ENCODE peak calls at places on chromosomes 13 and 19, in seven cellular contexts. P is stimulated activated CD4-positive, alpha-beta T cell treated with anti-CD3 and anti-CD28 coated beads, Interleukin-4, amount 100 ng/mL, for 1 hour; T is COR-L47; Y is brain microvascular endothelial cell; R is nephron progenitor cell; A is activated gamma-delta T cell treated with anti-CD3 and anti-CD28 coated beads, Interleukin-2, amount 50 U/mL, for 16 hours; H is NCI-H2081. I is an unnamed sample.

GRCh38 chr19:57803594-57804325 is 11.0 kb downstream of the ZNF552 start:
- DNase-seq in P (no peak), T (no peak), Y (peak), R (peak), A (no peak), H (no peak), I (no peak)

GRCh38 chr19:38869836-38870607 is 8.1 kb downstream of the RINL start:
- DNase-seq in P (peak), T (no peak), Y (peak), R (peak), A (peak), H (peak), I (no peak)

GRCh38 chr13:102401305-102401704 is 543 bp downstream of the FGF14 start:
- DNase-seq in P (no peak), T (no peak), Y (no peak), R (no peak), A (no peak), H (no peak), I (no peak)

GRCh38 chr19:49520705-49521319 is 7.0 kb upstream of the RCN3 start:
- DNase-seq in P (no peak), T (no peak), Y (no peak), R (no peak), A (no peak), H (no peak), I (no peak)

GRCh38 chr13:65907656-65908441 is 1322.3 kb downstream of the PCDH9 start:
- DNase-seq in P (no peak), T (no peak), Y (peak), R (no peak), A (no peak), H (no peak), I (no peak)

GRCh38 chr13:40666905-40667621 is 622 bp upstream of the FOXO1 start:
- DNase-seq in P (peak), T (no peak), Y (no peak), R (peak), A (no peak), H (no peak), I (no peak)

GRCh38 chr13:25971499-25972145 is 80.2 kb downstream of the SHISA2 start:
- DNase-seq in P (no peak), T (no peak), Y (no peak), R (no peak), A (peak), H (peak), I (no peak)

GRCh38 chr19:2579678-2580280 is 103.9 kb downstream of the GADD45B start:
- DNase-seq in P (no peak), T (no peak), Y (no peak), R (no peak), A (no peak), H (no peak), I (no peak)

GRCh38 chr13:114151565-114152284 is 19.3 kb upstream of the RASA3 start:
- DNase-seq in P (peak), T (peak), Y (no peak), R (no peak), A (no peak), H (peak), I (no peak)

GRCh38 chr13:59157181-59157580 is 1006.5 kb downstream of the DIAPH3 start:
- DNase-seq in P (no peak), T (no peak), Y (no peak), R (no peak), A (no peak), H (no peak), I (no peak)

GRCh38 chr19:355134-355533 is 10.5 kb upstream of the MIER2 start:
- DNase-seq in P (no peak), T (no peak), Y (no peak), R (no peak), A (no peak), H (no peak), I (no peak)

GRCh38 chr19:50189326-50189725 is 14.1 kb upstream of the MYH14 start:
- DNase-seq in P (no peak), T (no peak), Y (no peak), R (no peak), A (no peak), H (no peak), I (no peak)

GRCh38 chr13:79776538-79776937 is 295.6 kb downstream of the NDFIP2 start:
- DNase-seq in P (no peak), T (no peak), Y (no peak), R (no peak), A (no peak), H (peak), I (no peak)

GRCh38 chr13:112657850-112658445 is 31.9 kb upstream of the ATP11A start:
- DNase-seq in P (no peak), T (no peak), Y (peak), R (no peak), A (no peak), H (no peak), I (no peak)

GRCh38 chr19:47369923-47370625 is 21.0 kb downstream of the DHX34 start:
- DNase-seq in P (no peak), T (no peak), Y (peak), R (no peak), A (no peak), H (no peak), I (no peak)

GRCh38 chr19:35228177-35228930 is at the start of gene FAM187B:
- DNase-seq in P (no peak), T (no peak), Y (no peak), R (no peak), A (no peak), H (no peak), I (no peak)

GRCh38 chr13:112972867-112973576 is 4.0 kb downstream of the MCF2L start:
- DNase-seq in P (no peak), T (peak), Y (no peak), R (no peak), A (no peak), H (no peak), I (no peak)

GRCh38 chr13:36549771-36550170 is 117.5 kb downstream of the CCNA1 start:
- DNase-seq in P (no peak), T (peak), Y (no peak), R (peak), A (no peak), H (peak), I (no peak)

GRCh38 chr13:110832531-110832930 is 82.3 kb downstream of the ANKRD10 start:
- DNase-seq in P (no peak), T (no peak), Y (no peak), R (no peak), A (no peak), H (no peak), I (no peak)

GRCh38 chr13:80618777-80619176 is 277.9 kb upstream of the SPRY2 start:
- DNase-seq in P (no peak), T (no peak), Y (no peak), R (no peak), A (no peak), H (no peak), I (no peak)

GRCh38 chr13:75454497-75454896 is 27.5 kb downstream of the TBC1D4 start:
- DNase-seq in P (no peak), T (no peak), Y (no peak), R (no peak), A (no peak), H (no peak), I (no peak)

GRCh38 chr19:4908311-4908710 is 990 bp upstream of the UHRF1 start:
- DNase-seq in P (no peak), T (no peak), Y (no peak), R (peak), A (no peak), H (no peak), I (no peak)

GRCh38 chr19:1799695-1800342 is 12.3 kb downstream of the ATP8B3 start:
- DNase-seq in P (no peak), T (no peak), Y (no peak), R (no peak), A (no peak), H (no peak), I (no peak)

GRCh38 chr13:60696602-60697001 is 299.6 kb downstream of the TDRD3 start:
- DNase-seq in P (no peak), T (no peak), Y (no peak), R (no peak), A (no peak), H (no peak), I (no peak)

GRCh38 chr19:49574206-49574755 is 6.1 kb downstream of the NOSIP start:
- DNase-seq in P (no peak), T (no peak), Y (no peak), R (no peak), A (no peak), H (no peak), I (no peak)

GRCh38 chr13:20174656-20175405 is 14.0 kb upstream of the GJA3 start:
- DNase-seq in P (peak), T (no peak), Y (peak), R (no peak), A (peak), H (peak), I (no peak)

GRCh38 chr19:11397089-11397610 is 13.0 kb upstream of the EPOR start:
- DNase-seq in P (no peak), T (no peak), Y (no peak), R (no peak), A (no peak), H (no peak), I (no peak)

GRCh38 chr13:40102854-40103253 is 447.4 kb downstream of the COG6 start:
- DNase-seq in P (peak), T (no peak), Y (peak), R (no peak), A (peak), H (no peak), I (no peak)

GRCh38 chr13:38735655-38736440 is 49.0 kb downstream of the FREM2 start:
- DNase-seq in P (no peak), T (no peak), Y (no peak), R (no peak), A (no peak), H (peak), I (no peak)

GRCh38 chr13:33207616-33207964 is 78.0 kb downstream of the STARD13 start:
- DNase-seq in P (no peak), T (no peak), Y (no peak), R (no peak), A (no peak), H (no peak), I (no peak)

GRCh38 chr19:5889288-5889971 is 14.2 kb downstream of the NDUFA11 start:
- DNase-seq in P (no peak), T (no peak), Y (no peak), R (no peak), A (no peak), H (no peak), I (no peak)

GRCh38 chr19:18205180-18205915 is 1.5 kb upstream of the RAB3A start:
- DNase-seq in P (peak), T (peak), Y (peak), R (peak), A (peak), H (peak), I (no peak)